ENCODE peak calls at places on chromosomes 11 and 22, in five cellular contexts. Y, L, U, N and G are unnamed samples.

GRCh38 chr22:41873391-41873790 is 40.5 kb downstream of the SREBF2 start:
- DNase-seq in N (no peak), U (no peak), Y (no peak), L (no peak), G (no peak)

GRCh38 chr11:46363455-46363920 is 16.2 kb downstream of the DGKZ start:
- DNase-seq in Y (peak), U (no peak), L (peak), N (no peak), G (peak)

GRCh38 chr11:81644239-81644840 is 1089.3 kb downstream of the FAM181B start:
- DNase-seq in N (peak), L (peak), U (peak), Y (no peak), G (peak)

GRCh38 chr11:131943296-131943695 is 572.9 kb downstream of the NTM start:
- DNase-seq in U (peak), Y (no peak), L (no peak), N (no peak), G (no peak)

GRCh38 chr22:46421272-46421671 is 85.8 kb downstream of the TRMU start:
- DNase-seq in N (no peak), L (no peak), Y (no peak), U (no peak), G (no peak)

GRCh38 chr11:104925850-104926249 is 27.6 kb upstream of the CASP12 start:
- DNase-seq in U (no peak), N (no peak), Y (no peak), L (no peak), G (no peak)

GRCh38 chr11:126978155-126978554 is 22.4 kb downstream of the KIRREL3 start:
- DNase-seq in U (no peak), L (no peak), N (no peak), Y (no peak), G (no peak)

GRCh38 chr11:72584293-72584921 is 89.8 kb downstream of the PDE2A start:
- DNase-seq in Y (peak), N (peak), U (peak), L (no peak), G (no peak)

GRCh38 chr11:44994753-44995152 is 44.1 kb upstream of the TP53I11 start:
- DNase-seq in U (no peak), N (no peak), Y (no peak), L (no peak), G (no peak)

GRCh38 chr11:73087730-73088129 is 54.4 kb downstream of the FCHSD2 start:
- DNase-seq in N (no peak), U (peak), L (peak), Y (no peak), G (no peak)

GRCh38 chr11:114821626-114822025 is 143.3 kb downstream of the NXPE2 start:
- DNase-seq in U (peak), N (no peak), Y (no peak), L (no peak), G (peak)

GRCh38 chr22:20420157-20420842 is 17.3 kb downstream of the SCARF2 start:
- DNase-seq in N (no peak), U (no peak), L (no peak), Y (peak), G (no peak)

GRCh38 chr11:94730153-94730552 is 38.0 kb upstream of the AMOTL1 start:
- DNase-seq in N (no peak), U (peak), Y (no peak), L (no peak), G (no peak)

GRCh38 chr11:76947190-76947589 is 86.5 kb downstream of the ACER3 start:
- DNase-seq in U (no peak), N (no peak), Y (no peak), L (no peak), G (no peak)

GRCh38 chr11:2135648-2136201 is 3.5 kb downstream of the IGF2 start:
- DNase-seq in L (no peak), Y (no peak), U (no peak), N (no peak), G (no peak)

GRCh38 chr11:132504501-132505041 is 1027.7 kb downstream of the OPCML start:
- DNase-seq in L (no peak), N (no peak), Y (no peak), U (no peak), G (no peak)

GRCh38 chr22:34800265-34800664 is 265.7 kb upstream of the ISX start:
- DNase-seq in Y (no peak), N (no peak), U (peak), L (peak), G (peak)

GRCh38 chr11:16853266-16853665 is 114.8 kb downstream of the C11orf58 start:
- DNase-seq in L (no peak), Y (no peak), N (no peak), U (no peak), G (no peak)

GRCh38 chr11:19777342-19778102 is 64.9 kb downstream of the NAV2 start:
- DNase-seq in Y (no peak), U (peak), N (peak), L (peak), G (peak)

GRCh38 chr11:67616431-67617242 is 9.9 kb downstream of the NDUFV1 start:
- DNase-seq in Y (no peak), U (no peak), N (no peak), L (no peak), G (no peak)

GRCh38 chr11:45812581-45813548 is 7.9 kb downstream of the SLC35C1 start:
- DNase-seq in U (no peak), L (no peak), N (no peak), Y (no peak), G (no peak)

GRCh38 chr22:40958329-40958728 is 7.2 kb downstream of the RBX1 start:
- DNase-seq in L (no peak), U (no peak), N (no peak), Y (no peak), G (no peak)

GRCh38 chr11:130420478-130421198 is 7.8 kb downstream of the ADAMTS8 start:
- DNase-seq in N (no peak), U (no peak), L (no peak), Y (peak), G (no peak)

GRCh38 chr11:47611240-47611863 is 17.1 kb upstream of the C1QTNF4 start:
- DNase-seq in Y (peak), L (no peak), N (no peak), U (no peak), G (no peak)
- H3K27ac ChIP-seq in Y (no peak), L (no peak), N (peak), U (no peak), G (no peak)

GRCh38 chr11:35118906-35119305 is 20.1 kb upstream of the CD44 start:
- DNase-seq in N (no peak), Y (no peak), L (no peak), U (no peak), G (no peak)

GRCh38 chr11:35126879-35127576 is 11.9 kb upstream of the CD44 start:
- DNase-seq in U (no peak), N (no peak), Y (no peak), L (no peak), G (no peak)

GRCh38 chr11:35126000-35126878 is 12.7 kb upstream of the CD44 start:
- DNase-seq in L (no peak), N (no peak), Y (no peak), U (no peak), G (no peak)

GRCh38 chr11:35121326-35121865 is 17.6 kb upstream of the CD44 start:
- DNase-seq in U (no peak), N (no peak), L (no peak), Y (no peak), G (no peak)

DNA sequence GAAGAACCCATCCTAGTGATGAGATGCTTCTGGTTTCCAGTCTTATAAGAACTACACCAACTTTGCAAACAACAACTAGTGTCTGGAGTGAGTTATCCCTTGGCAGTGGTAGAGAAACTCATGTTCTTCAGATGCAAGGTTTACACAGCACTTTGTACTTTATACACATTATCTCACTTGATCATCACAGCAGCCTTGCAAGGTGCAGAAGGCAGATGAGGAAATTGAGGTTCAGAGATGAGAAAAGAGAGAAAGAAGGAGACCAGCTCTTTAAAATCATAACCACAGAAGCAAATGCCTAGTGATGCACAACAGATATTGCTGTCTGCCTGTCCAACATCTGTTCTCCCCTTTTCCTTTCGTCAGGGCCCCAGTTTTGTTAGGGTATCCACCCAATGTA is 16.7 kb upstream of the CD44 start:
- DNase-seq in L (no peak), U (no peak), Y (no peak), N (no peak), G (no peak)
- H3K27ac ChIP-seq in L (no peak), U (no peak), Y (no peak), N (no peak), G (no peak)

GRCh38 chr11:10454506-10454901 is 560 bp upstream of the AMPD3 start:
- DNase-seq in U (no peak), Y (no peak), L (no peak), N (no peak), G (no peak)

GRCh38 chr11:10450451-10451398 is 4.3 kb upstream of the AMPD3 start:
- DNase-seq in Y (peak), N (peak), U (peak), L (peak), G (no peak)

GRCh38 chr11:10453261-10453660 is 1.8 kb upstream of the AMPD3 start:
- DNase-seq in Y (no peak), N (no peak), L (no peak), U (peak), G (no peak)

GRCh38 chr11:10451399-10452116 is 3.5 kb upstream of the AMPD3 start:
- DNase-seq in U (no peak), Y (peak), L (no peak), N (peak), G (no peak)

GRCh38 chr11:10452211-10452767 is 2.8 kb upstream of the AMPD3 start:
- DNase-seq in U (peak), L (no peak), Y (no peak), N (no peak), G (no peak)
- H3K27ac ChIP-seq in U (peak), L (no peak), Y (no peak), N (no peak), G (no peak)

DNA sequence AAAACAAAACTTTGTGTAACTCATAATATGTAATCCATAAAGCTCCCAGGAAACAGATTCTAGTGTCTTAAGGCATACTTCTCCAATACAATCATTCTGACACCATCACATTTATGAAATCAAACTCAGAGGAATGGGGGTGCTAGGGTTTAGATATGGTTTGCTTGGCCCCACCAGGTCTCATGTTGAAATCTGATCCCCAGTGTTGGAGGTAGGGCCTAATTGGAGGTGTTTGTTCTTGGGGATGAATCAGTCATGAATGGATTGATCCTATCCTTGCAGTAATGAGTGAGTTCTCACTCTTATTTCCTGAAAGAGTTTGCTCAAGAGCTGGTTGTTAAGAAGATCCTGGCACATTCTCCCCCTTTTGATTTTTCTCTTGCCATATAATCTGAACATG is 380.9 kb downstream of the ETS1 start:
- DNase-seq in U (peak), Y (no peak), N (no peak), L (no peak), G (no peak)
- H3K27ac ChIP-seq in U (no peak), Y (no peak), N (no peak), L (peak), G (no peak)

DNA sequence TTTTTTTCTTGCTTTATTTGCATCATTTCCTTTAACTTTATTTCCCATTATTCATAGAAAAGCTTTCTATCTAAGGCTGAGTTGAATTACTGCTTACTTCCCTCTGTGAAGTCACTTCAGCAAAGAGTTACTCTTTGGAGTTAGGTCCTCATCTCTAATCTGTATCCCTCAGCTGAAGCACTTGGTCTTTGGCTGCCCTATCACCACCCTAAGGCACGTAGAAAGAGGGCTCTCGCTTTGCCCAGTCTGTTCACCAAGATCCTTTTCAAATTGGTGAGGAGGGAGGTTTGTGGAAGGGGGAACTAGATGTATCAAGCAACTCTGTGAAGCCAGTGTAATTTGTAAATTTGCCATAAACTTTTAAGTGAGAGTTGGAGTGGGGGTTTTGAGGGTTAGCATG is 43.5 kb downstream of the PAX6 start:
- DNase-seq in L (no peak), Y (no peak), U (no peak), N (no peak), G (no peak)
- H3K27ac ChIP-seq in L (no peak), Y (no peak), U (no peak), N (no peak), G (no peak)